ENCODE peak calls at places on chromosome 1, in seven cellular contexts. U is mesendoderm, H is mesenchymal stem cell, W is neuronal stem cell, G is trophoblast cell, Z is H9, V is H1. L is an unnamed sample.

GRCh38 chr1:43834280-43835140 is 99.1 kb upstream of the ARTN start:
- DNase-seq in U (no peak), H (peak), W (no peak), G (peak), Z (no peak), V (no peak), L (no peak)

GRCh38 chr1:214660900-214661299 is 57.9 kb downstream of the CENPF start:
- DNase-seq in U (peak), H (peak), W (no peak), G (peak), Z (no peak), V (no peak), L (peak)

GRCh38 chr1:192133350-192133950 is 24.8 kb upstream of the RGS18 start:
- DNase-seq in U (no peak), H (no peak), W (no peak), G (peak), Z (no peak), V (no peak), L (peak)

GRCh38 chr1:231196728-231197127 is 34.9 kb downstream of the TRIM67 start:
- DNase-seq in U (no peak), H (no peak), W (no peak), G (no peak), Z (no peak), V (no peak), L (no peak)

GRCh38 chr1:226541631-226542622 is 6.6 kb upstream of the STUM start:
- DNase-seq in U (no peak), H (no peak), W (no peak), G (no peak), Z (no peak), V (no peak), L (no peak)

GRCh38 chr1:245742891-245743290 is 588.1 kb downstream of the KIF26B start:
- DNase-seq in U (no peak), H (no peak), W (no peak), G (no peak), Z (no peak), V (no peak), L (no peak)

GRCh38 chr1:42000781-42001180 is 82.1 kb upstream of the HIVEP3 start:
- DNase-seq in U (no peak), H (no peak), W (no peak), G (no peak), Z (no peak), V (no peak), L (no peak)

GRCh38 chr1:844472-845026 is 79.2 kb upstream of the SAMD11 start:
- DNase-seq in U (peak), H (no peak), W (no peak), G (no peak), Z (peak), V (no peak), L (no peak)

GRCh38 chr1:31297273-31298247 is 728 bp downstream of the ZCCHC17 start:
- DNase-seq in U (peak), H (peak), W (peak), G (peak), Z (no peak), V (no peak), L (peak)

DNA sequence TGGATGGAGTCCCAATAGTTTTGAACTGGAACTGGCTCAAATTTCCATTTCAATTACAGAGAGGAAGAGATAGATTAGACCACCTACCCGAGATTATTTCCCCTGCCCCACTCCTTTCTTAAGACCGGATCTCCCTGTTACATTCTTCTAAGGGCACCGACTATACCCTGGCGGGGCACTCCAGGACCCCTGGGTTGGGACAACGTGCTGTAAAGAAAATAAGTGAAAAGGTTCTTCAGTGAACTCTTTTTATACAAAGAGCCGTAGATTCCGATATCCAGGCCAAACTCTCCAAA is 6.7 kb downstream of the NR5A2 start:
- DNase-seq in U (no peak), H (no peak), W (peak), G (no peak), Z (peak), V (peak), L (no peak)
- H2BK120ac ChIP-seq in U (no peak), H (no peak), W (no peak), G (no peak), Z (no peak), V (no peak), L (no peak)

DNA sequence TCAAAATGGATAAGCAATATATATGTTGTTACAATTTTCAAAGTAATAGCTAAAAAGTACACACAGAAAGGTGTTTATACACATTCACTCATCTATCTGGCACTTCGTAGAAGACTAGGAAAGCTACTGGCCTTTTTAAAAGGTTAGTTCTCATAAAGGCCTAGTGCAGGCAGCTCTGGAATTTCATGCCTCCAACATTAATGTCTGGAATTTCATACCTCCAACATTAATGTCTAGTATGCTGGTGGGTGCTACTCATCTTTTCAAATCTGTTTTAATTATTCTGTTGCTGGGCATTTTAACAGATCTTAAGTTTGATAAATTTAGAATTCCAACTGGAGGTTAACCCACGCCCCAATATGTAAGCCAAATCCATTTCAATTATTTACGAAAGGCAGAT is 124.2 kb downstream of the AKT3 start:
- DNase-seq in U (no peak), H (no peak), W (no peak), G (peak), Z (no peak), V (no peak), L (no peak)
- H2BK120ac ChIP-seq in U (no peak), H (no peak), W (no peak), G (no peak), Z (no peak), V (no peak), L (no peak)

GRCh38 chr1:9871707-9872425 is 38.2 kb downstream of the CTNNBIP1 start:
- DNase-seq in U (no peak), H (no peak), W (no peak), G (no peak), Z (no peak), V (no peak), L (no peak)
- H2BK120ac ChIP-seq in U (no peak), H (no peak), W (no peak), G (no peak), Z (no peak), V (no peak), L (no peak)

DNA sequence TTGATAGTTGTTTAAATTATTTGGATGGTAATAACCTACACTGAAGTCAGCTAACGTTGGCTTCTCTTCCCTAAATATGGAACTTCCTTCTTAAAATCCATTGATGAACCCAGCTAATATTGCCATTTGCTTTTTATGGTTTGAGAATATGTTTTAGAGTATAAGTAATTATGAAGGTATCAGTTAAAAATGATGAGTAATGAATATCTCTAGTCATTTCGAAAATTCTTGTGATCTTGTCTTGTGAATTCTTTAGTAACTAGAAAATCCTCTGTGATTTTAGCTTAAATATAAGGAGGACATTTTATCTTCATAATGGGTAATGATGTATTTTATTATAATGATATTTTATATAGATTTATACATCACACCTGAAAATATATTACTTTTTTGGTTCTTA is 50.5 kb downstream of the ADGRL2 start:
- DNase-seq in U (no peak), H (no peak), W (no peak), G (no peak), Z (no peak), V (no peak), L (no peak)
- H2BK120ac ChIP-seq in U (no peak), H (no peak), W (no peak), G (no peak), Z (no peak), V (no peak), L (no peak)

GRCh38 chr1:158570480-158570879 is at the start of gene OR6P1:
- DNase-seq in U (no peak), H (no peak), W (no peak), G (no peak), Z (no peak), V (no peak), L (no peak)
- H2BK120ac ChIP-seq in U (no peak), H (no peak), W (no peak), G (no peak), Z (no peak), V (no peak), L (no peak)

DNA sequence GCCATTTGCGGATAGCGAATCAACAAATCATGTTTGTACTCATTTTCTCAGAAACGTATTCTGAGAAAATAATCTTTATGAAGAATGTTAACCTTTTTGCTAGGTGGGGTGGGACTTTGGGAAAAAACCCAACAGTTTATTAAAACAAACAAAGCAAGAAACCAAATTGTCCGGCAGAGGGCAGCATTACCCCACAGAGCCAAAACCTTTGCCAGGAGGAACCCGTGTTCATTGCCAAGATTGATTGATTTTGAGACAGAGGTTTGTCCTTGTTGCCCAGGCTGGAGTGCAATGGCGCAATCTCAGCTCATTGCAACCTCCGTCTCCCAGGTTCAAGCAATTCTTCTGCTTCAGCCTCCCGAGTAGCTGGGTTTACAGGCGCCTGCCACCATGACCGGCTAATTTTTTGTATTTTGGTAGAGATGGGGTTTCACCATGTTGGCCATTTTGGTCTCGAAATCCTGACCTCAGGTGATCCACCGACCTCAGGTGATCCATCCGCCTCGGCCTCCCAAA is 70.8 kb upstream of the RHOU start:
- DNase-seq in U (peak), H (peak), W (peak), G (peak), Z (peak), V (peak), L (peak)
- H2BK120ac ChIP-seq in U (no peak), H (no peak), W (no peak), G (peak), Z (no peak), V (no peak), L (no peak)